ENCODE peak calls at places on chromosomes 12 and 14, in eight cellular contexts. One of them, this sample, is unnamed.

GRCh38 chr14:96501383-96501745 is 818 bp upstream of the PAPOLA start:
- DNase-seq in left ventricle myocardium inferior: no peak
- DNase-seq in right cardiac atrium: no peak
- DNase-seq in lower lobe of right lung: no peak
- DNase-seq in lower leg skin: no peak
- DNase-seq in CD4-positive, alpha-beta memory T cell: no peak
- DNase-seq in mammary epithelial cell: no peak
- DNase-seq in endothelial cell of umbilical vein: no peak
- DNase-seq in this sample: no peak

GRCh38 chr12:76250256-76250655 is 98.0 kb downstream of the BBS10 start:
- DNase-seq in CD4-positive, alpha-beta memory T cell: no peak
- DNase-seq in lower leg skin: no peak
- DNase-seq in right cardiac atrium: no peak
- DNase-seq in left ventricle myocardium inferior: no peak
- DNase-seq in lower lobe of right lung: no peak
- DNase-seq in mammary epithelial cell: no peak
- DNase-seq in endothelial cell of umbilical vein: no peak
- DNase-seq in this sample: no peak

GRCh38 chr12:71780207-71780822 is 25.7 kb downstream of the RAB21 start:
- DNase-seq in mammary epithelial cell: peak; percentile 19
- DNase-seq in CD4-positive, alpha-beta memory T cell: peak; percentile 38
- DNase-seq in lower leg skin: no peak
- DNase-seq in right cardiac atrium: no peak
- DNase-seq in left ventricle myocardium inferior: no peak
- DNase-seq in lower lobe of right lung: no peak
- DNase-seq in endothelial cell of umbilical vein: peak; percentile 71
- DNase-seq in this sample: no peak

GRCh38 chr12:80226576-80226975 is 127.2 kb downstream of the OTOGL start:
- DNase-seq in lower leg skin: no peak
- DNase-seq in left ventricle myocardium inferior: no peak
- DNase-seq in mammary epithelial cell: peak; percentile 26
- DNase-seq in lower lobe of right lung: no peak
- DNase-seq in right cardiac atrium: no peak
- DNase-seq in CD4-positive, alpha-beta memory T cell: no peak
- DNase-seq in endothelial cell of umbilical vein: peak; percentile 76
- DNase-seq in this sample: no peak

GRCh38 chr12:1591029-1591428 is 3.4 kb downstream of the FBXL14 start:
- DNase-seq in endothelial cell of umbilical vein: peak; percentile 51
- DNase-seq in lower leg skin: no peak
- DNase-seq in mammary epithelial cell: peak; percentile 52
- DNase-seq in CD4-positive, alpha-beta memory T cell: peak; percentile 46
- DNase-seq in left ventricle myocardium inferior: no peak
- DNase-seq in right cardiac atrium: no peak
- DNase-seq in lower lobe of right lung: no peak
- DNase-seq in this sample: no peak

GRCh38 chr12:30485230-30485890 is 210.3 kb downstream of the IPO8 start:
- DNase-seq in endothelial cell of umbilical vein: no peak
- DNase-seq in left ventricle myocardium inferior: no peak
- DNase-seq in lower leg skin: no peak
- DNase-seq in CD4-positive, alpha-beta memory T cell: no peak
- DNase-seq in mammary epithelial cell: no peak
- DNase-seq in right cardiac atrium: no peak
- DNase-seq in lower lobe of right lung: no peak
- DNase-seq in this sample: no peak

GRCh38 chr12:4416276-4416675 is 29.3 kb downstream of the FGF6 start:
- DNase-seq in left ventricle myocardium inferior: no peak
- DNase-seq in lower leg skin: no peak
- DNase-seq in right cardiac atrium: no peak
- DNase-seq in endothelial cell of umbilical vein: no peak
- DNase-seq in lower lobe of right lung: no peak
- DNase-seq in mammary epithelial cell: no peak
- DNase-seq in CD4-positive, alpha-beta memory T cell: no peak
- DNase-seq in this sample: no peak

GRCh38 chr14:39469094-39469710 is 37.0 kb upstream of the FBXO33 start:
- DNase-seq in endothelial cell of umbilical vein: peak; percentile 11
- DNase-seq in mammary epithelial cell: no peak
- DNase-seq in lower lobe of right lung: no peak
- DNase-seq in left ventricle myocardium inferior: no peak
- DNase-seq in lower leg skin: no peak
- DNase-seq in CD4-positive, alpha-beta memory T cell: no peak
- DNase-seq in right cardiac atrium: peak; percentile 49
- DNase-seq in this sample: no peak

GRCh38 chr14:79265366-79265765 is 945.9 kb downstream of the DIO2 start:
- DNase-seq in mammary epithelial cell: peak; percentile 8
- DNase-seq in CD4-positive, alpha-beta memory T cell: no peak
- DNase-seq in lower lobe of right lung: no peak
- DNase-seq in right cardiac atrium: no peak
- DNase-seq in left ventricle myocardium inferior: no peak
- DNase-seq in endothelial cell of umbilical vein: no peak
- DNase-seq in lower leg skin: no peak
- DNase-seq in this sample: no peak

GRCh38 chr12:42144174-42144423 is 575 bp downstream of the GXYLT1 start:
- DNase-seq in left ventricle myocardium inferior: no peak
- DNase-seq in mammary epithelial cell: no peak
- DNase-seq in endothelial cell of umbilical vein: no peak
- DNase-seq in lower leg skin: no peak
- DNase-seq in CD4-positive, alpha-beta memory T cell: no peak
- DNase-seq in right cardiac atrium: peak; percentile 73
- DNase-seq in lower lobe of right lung: no peak
- DNase-seq in this sample: no peak

DNA sequence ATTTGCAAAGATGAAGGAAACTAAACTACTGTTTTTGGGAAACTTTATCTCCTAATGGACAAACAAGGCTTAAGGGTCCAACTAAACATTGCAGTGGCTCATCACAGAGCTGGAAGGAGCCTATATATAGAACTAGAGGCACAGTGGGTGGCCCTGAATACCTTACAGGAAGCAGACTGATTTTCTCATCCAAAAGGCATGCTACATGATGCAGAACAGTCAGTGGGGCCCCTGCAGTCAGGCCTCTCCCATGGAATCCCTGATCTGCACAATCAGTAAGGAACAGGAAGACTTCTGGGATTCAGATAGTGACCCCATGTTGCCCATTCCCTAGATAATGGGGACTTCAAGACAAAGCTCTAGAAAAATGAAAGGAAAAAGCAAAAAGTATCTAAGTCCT is 1.9 kb upstream of the LLPH start:
- DNase-seq in CD4-positive, alpha-beta memory T cell: no peak
- DNase-seq in endothelial cell of umbilical vein: peak; percentile 22
- DNase-seq in mammary epithelial cell: peak; percentile 35
- DNase-seq in lower lobe of right lung: no peak
- DNase-seq in right cardiac atrium: no peak
- DNase-seq in left ventricle myocardium inferior: no peak
- DNase-seq in lower leg skin: no peak
- DNase-seq in this sample: no peak
- H3K4me3 ChIP-seq in CD4-positive, alpha-beta memory T cell: no peak overlapping the region
- H3K4me3 ChIP-seq in endothelial cell of umbilical vein: no peak overlapping the region
- H3K4me3 ChIP-seq in mammary epithelial cell: no peak overlapping the region
- H3K4me3 ChIP-seq in lower lobe of right lung: no peak overlapping the region
- H3K4me3 ChIP-seq in right cardiac atrium: no peak overlapping the region
- H3K4me3 ChIP-seq in left ventricle myocardium inferior: peak overlapping the region; percentile 99
- H3K4me3 ChIP-seq in lower leg skin: no peak overlapping the region
- H3K4me3 ChIP-seq in this sample: no peak overlapping the region

DNA sequence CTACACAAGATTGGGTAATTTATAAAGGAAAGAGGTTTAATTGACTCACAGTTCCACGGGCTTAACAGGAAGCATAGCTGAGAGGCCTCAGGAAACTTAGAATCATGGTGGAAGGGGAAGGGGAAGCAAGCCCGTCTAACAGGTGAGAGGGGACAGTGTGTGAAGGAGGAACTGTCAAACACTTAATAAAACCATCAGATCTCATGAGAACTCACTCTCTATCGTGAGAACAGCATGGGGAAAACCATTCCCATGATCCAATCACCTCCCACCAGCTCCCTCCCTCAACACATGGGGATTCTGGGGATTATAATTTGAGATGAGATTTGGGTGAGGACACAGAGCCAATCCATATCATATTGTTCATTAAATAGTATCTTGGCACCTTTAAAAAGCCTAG is 56.1 kb downstream of the EPS8 start:
- DNase-seq in right cardiac atrium: no peak
- DNase-seq in endothelial cell of umbilical vein: no peak
- DNase-seq in lower leg skin: no peak
- DNase-seq in CD4-positive, alpha-beta memory T cell: no peak
- DNase-seq in lower lobe of right lung: no peak
- DNase-seq in mammary epithelial cell: no peak
- DNase-seq in left ventricle myocardium inferior: no peak
- DNase-seq in this sample: no peak
- H3K4me3 ChIP-seq in right cardiac atrium: no peak overlapping the region
- H3K4me3 ChIP-seq in endothelial cell of umbilical vein: no peak overlapping the region
- H3K4me3 ChIP-seq in lower leg skin: no peak overlapping the region
- H3K4me3 ChIP-seq in CD4-positive, alpha-beta memory T cell: no peak overlapping the region
- H3K4me3 ChIP-seq in lower lobe of right lung: no peak overlapping the region
- H3K4me3 ChIP-seq in mammary epithelial cell: no peak overlapping the region
- H3K4me3 ChIP-seq in left ventricle myocardium inferior: no peak overlapping the region
- H3K4me3 ChIP-seq in this sample: no peak overlapping the region

GRCh38 chr14:22487401-22487800 is 101.6 kb downstream of the DAD1 start:
- DNase-seq in lower leg skin: no peak
- DNase-seq in endothelial cell of umbilical vein: no peak
- DNase-seq in right cardiac atrium: no peak
- DNase-seq in CD4-positive, alpha-beta memory T cell: no peak
- DNase-seq in left ventricle myocardium inferior: no peak
- DNase-seq in lower lobe of right lung: no peak
- DNase-seq in mammary epithelial cell: no peak
- DNase-seq in this sample: no peak

GRCh38 chr14:22487941-22488340 is 101.1 kb downstream of the DAD1 start:
- DNase-seq in endothelial cell of umbilical vein: no peak
- DNase-seq in mammary epithelial cell: no peak
- DNase-seq in left ventricle myocardium inferior: no peak
- DNase-seq in lower lobe of right lung: no peak
- DNase-seq in right cardiac atrium: no peak
- DNase-seq in CD4-positive, alpha-beta memory T cell: no peak
- DNase-seq in lower leg skin: no peak
- DNase-seq in this sample: no peak

GRCh38 chr14:22489957-22490950 is 98.8 kb downstream of the DAD1 start:
- DNase-seq in endothelial cell of umbilical vein: no peak
- DNase-seq in lower lobe of right lung: no peak
- DNase-seq in right cardiac atrium: no peak
- DNase-seq in left ventricle myocardium inferior: no peak
- DNase-seq in CD4-positive, alpha-beta memory T cell: no peak
- DNase-seq in mammary epithelial cell: no peak
- DNase-seq in lower leg skin: no peak
- DNase-seq in this sample: no peak

GRCh38 chr14:22489247-22489551 is 99.8 kb downstream of the DAD1 start:
- DNase-seq in endothelial cell of umbilical vein: no peak
- DNase-seq in right cardiac atrium: no peak
- DNase-seq in mammary epithelial cell: no peak
- DNase-seq in lower leg skin: no peak
- DNase-seq in lower lobe of right lung: no peak
- DNase-seq in CD4-positive, alpha-beta memory T cell: no peak
- DNase-seq in left ventricle myocardium inferior: no peak
- DNase-seq in this sample: no peak

GRCh38 chr14:22488522-22489246 is 100.3 kb downstream of the DAD1 start:
- DNase-seq in CD4-positive, alpha-beta memory T cell: no peak
- DNase-seq in left ventricle myocardium inferior: no peak
- DNase-seq in mammary epithelial cell: no peak
- DNase-seq in lower leg skin: no peak
- DNase-seq in right cardiac atrium: no peak
- DNase-seq in endothelial cell of umbilical vein: no peak
- DNase-seq in lower lobe of right lung: no peak
- DNase-seq in this sample: no peak
- H3K4me3 ChIP-seq in CD4-positive, alpha-beta memory T cell: no peak overlapping the region
- H3K4me3 ChIP-seq in left ventricle myocardium inferior: peak overlapping the region; percentile 13
- H3K4me3 ChIP-seq in mammary epithelial cell: no peak overlapping the region
- H3K4me3 ChIP-seq in lower leg skin: no peak overlapping the region
- H3K4me3 ChIP-seq in right cardiac atrium: no peak overlapping the region
- H3K4me3 ChIP-seq in endothelial cell of umbilical vein: no peak overlapping the region
- H3K4me3 ChIP-seq in lower lobe of right lung: no peak overlapping the region
- H3K4me3 ChIP-seq in this sample: no peak overlapping the region

GRCh38 chr12:57693659-57694458 is at the start of gene OS9:
- DNase-seq in CD4-positive, alpha-beta memory T cell: peak; percentile 93
- DNase-seq in right cardiac atrium: peak; percentile 94
- DNase-seq in left ventricle myocardium inferior: peak; percentile 94
- DNase-seq in lower leg skin: peak; percentile 99
- DNase-seq in lower lobe of right lung: peak; percentile 97
- DNase-seq in mammary epithelial cell: peak; percentile 100
- DNase-seq in endothelial cell of umbilical vein: peak; percentile 100
- DNase-seq in this sample: peak; percentile 97

GRCh38 chr12:57698414-57698813 is 4.5 kb downstream of the OS9 start:
- DNase-seq in mammary epithelial cell: no peak
- DNase-seq in left ventricle myocardium inferior: no peak
- DNase-seq in lower leg skin: no peak
- DNase-seq in CD4-positive, alpha-beta memory T cell: no peak
- DNase-seq in right cardiac atrium: no peak
- DNase-seq in endothelial cell of umbilical vein: no peak
- DNase-seq in lower lobe of right lung: no peak
- DNase-seq in this sample: no peak

GRCh38 chr12:57695770-57696432 is 2.0 kb downstream of the OS9 start:
- DNase-seq in mammary epithelial cell: no peak
- DNase-seq in left ventricle myocardium inferior: no peak
- DNase-seq in CD4-positive, alpha-beta memory T cell: no peak
- DNase-seq in lower leg skin: no peak
- DNase-seq in endothelial cell of umbilical vein: no peak
- DNase-seq in lower lobe of right lung: no peak
- DNase-seq in right cardiac atrium: no peak
- DNase-seq in this sample: no peak

GRCh38 chr12:57694459-57695019 is 607 bp downstream of the OS9 start:
- DNase-seq in mammary epithelial cell: peak; percentile 1
- DNase-seq in lower lobe of right lung: no peak
- DNase-seq in CD4-positive, alpha-beta memory T cell: peak; percentile 6
- DNase-seq in right cardiac atrium: no peak
- DNase-seq in left ventricle myocardium inferior: no peak
- DNase-seq in lower leg skin: no peak
- DNase-seq in endothelial cell of umbilical vein: peak; percentile 64
- DNase-seq in this sample: no peak

GRCh38 chr12:57697076-57697475 is 3.1 kb downstream of the OS9 start:
- DNase-seq in left ventricle myocardium inferior: no peak
- DNase-seq in CD4-positive, alpha-beta memory T cell: no peak
- DNase-seq in right cardiac atrium: no peak
- DNase-seq in endothelial cell of umbilical vein: no peak
- DNase-seq in lower leg skin: no peak
- DNase-seq in lower lobe of right lung: no peak
- DNase-seq in mammary epithelial cell: no peak
- DNase-seq in this sample: no peak
- H3K4me3 ChIP-seq in left ventricle myocardium inferior: no peak overlapping the region
- H3K4me3 ChIP-seq in CD4-positive, alpha-beta memory T cell: no peak overlapping the region
- H3K4me3 ChIP-seq in right cardiac atrium: no peak overlapping the region
- H3K4me3 ChIP-seq in endothelial cell of umbilical vein: no peak overlapping the region
- H3K4me3 ChIP-seq in lower leg skin: no peak overlapping the region
- H3K4me3 ChIP-seq in lower lobe of right lung: no peak overlapping the region
- H3K4me3 ChIP-seq in mammary epithelial cell: no peak overlapping the region
- H3K4me3 ChIP-seq in this sample: no peak overlapping the region